ENCODE peak calls at places on chromosome 14, in nine cellular contexts. One of them, this sample, is unnamed.
A peak's percentile ranks its signal among the peaks of the same experiment; 100 is the strongest.

GRCh38 chr14:36514278-36515104 is 5.5 kb downstream of the NKX2-1 start:
- DNase-seq in Panc1: no peak
- DNase-seq in sigmoid colon: no peak
- DNase-seq in HCT116: no peak
- DNase-seq in GM12878: no peak
- DNase-seq in transverse colon: no peak
- DNase-seq in SK-N-SH: no peak
- DNase-seq in esophagus muscularis mucosa: no peak
- DNase-seq in GM23338: peak; percentile 46
- DNase-seq in this sample: no peak

GRCh38 chr14:23399136-23399535 is 8.9 kb downstream of the MYH6 start:
- DNase-seq in Panc1: no peak
- DNase-seq in sigmoid colon: no peak
- DNase-seq in HCT116: no peak
- DNase-seq in GM12878: no peak
- DNase-seq in transverse colon: no peak
- DNase-seq in SK-N-SH: no peak
- DNase-seq in esophagus muscularis mucosa: no peak
- DNase-seq in GM23338: no peak
- DNase-seq in this sample: no peak

GRCh38 chr14:24442240-24443052 is at the start of gene SDR39U1:
- DNase-seq in Panc1: peak; percentile 96
- DNase-seq in sigmoid colon: peak; percentile 99
- DNase-seq in HCT116: peak; percentile 97
- DNase-seq in GM12878: peak; percentile 99
- DNase-seq in transverse colon: peak; percentile 98
- DNase-seq in SK-N-SH: peak; percentile 92
- DNase-seq in esophagus muscularis mucosa: peak; percentile 99
- DNase-seq in GM23338: peak; percentile 99
- DNase-seq in this sample: peak; percentile 98

GRCh38 chr14:30691751-30692398 is 69.8 kb downstream of the SCFD1 start:
- DNase-seq in Panc1: no peak
- DNase-seq in sigmoid colon: no peak
- DNase-seq in HCT116: no peak
- DNase-seq in GM12878: no peak
- DNase-seq in transverse colon: no peak
- DNase-seq in SK-N-SH: no peak
- DNase-seq in esophagus muscularis mucosa: no peak
- DNase-seq in GM23338: peak; percentile 24
- DNase-seq in this sample: no peak

GRCh38 chr14:41718477-41719166 is 111.9 kb downstream of the LRFN5 start:
- DNase-seq in Panc1: no peak
- DNase-seq in sigmoid colon: no peak
- DNase-seq in HCT116: no peak
- DNase-seq in GM12878: no peak
- DNase-seq in transverse colon: no peak
- DNase-seq in SK-N-SH: no peak
- DNase-seq in esophagus muscularis mucosa: no peak
- DNase-seq in GM23338: no peak
- DNase-seq in this sample: no peak

GRCh38 chr14:105315211-105315721 is 718 bp downstream of the PACS2 start:
- DNase-seq in Panc1: no peak
- DNase-seq in sigmoid colon: no peak
- DNase-seq in HCT116: peak; percentile 27
- DNase-seq in GM12878: no peak
- DNase-seq in transverse colon: peak; percentile 66
- DNase-seq in SK-N-SH: peak; percentile 68
- DNase-seq in esophagus muscularis mucosa: no peak
- DNase-seq in GM23338: peak; percentile 67
- DNase-seq in this sample: peak; percentile 44

GRCh38 chr14:98321838-98322237 is 950.2 kb downstream of the BCL11B start:
- DNase-seq in Panc1: no peak
- DNase-seq in sigmoid colon: no peak
- DNase-seq in HCT116: no peak
- DNase-seq in GM12878: no peak
- DNase-seq in transverse colon: no peak
- DNase-seq in SK-N-SH: no peak
- DNase-seq in esophagus muscularis mucosa: no peak
- DNase-seq in GM23338: no peak
- DNase-seq in this sample: no peak

GRCh38 chr14:58408681-58409080 is 13.0 kb downstream of the TOMM20L start:
- DNase-seq in Panc1: no peak
- DNase-seq in sigmoid colon: no peak
- DNase-seq in HCT116: no peak
- DNase-seq in GM12878: no peak
- DNase-seq in transverse colon: no peak
- DNase-seq in SK-N-SH: no peak
- DNase-seq in esophagus muscularis mucosa: no peak
- DNase-seq in GM23338: no peak
- DNase-seq in this sample: no peak

DNA sequence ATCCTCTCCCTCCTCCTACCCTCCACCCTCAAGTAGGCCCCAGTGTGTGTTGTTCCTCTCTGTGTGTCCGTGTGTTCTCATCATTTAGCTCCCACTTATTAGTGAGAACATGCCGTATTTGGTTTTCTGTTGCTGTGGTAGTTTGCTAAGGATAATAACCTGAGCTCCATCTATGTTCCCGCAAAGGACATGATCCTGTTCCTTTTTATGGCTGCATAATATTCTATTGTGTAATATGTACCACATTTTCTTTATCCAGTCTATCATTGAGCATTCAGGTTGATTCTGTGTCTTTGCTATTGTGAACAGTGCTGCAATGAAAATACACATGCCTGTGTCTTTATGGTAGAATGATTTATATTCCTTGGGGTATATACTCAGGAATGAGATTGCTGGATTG is 30.5 kb downstream of the JDP2 start:
- DNase-seq in Panc1: no peak
- DNase-seq in sigmoid colon: no peak
- DNase-seq in HCT116: no peak
- DNase-seq in GM12878: no peak
- DNase-seq in transverse colon: no peak
- DNase-seq in SK-N-SH: no peak
- DNase-seq in esophagus muscularis mucosa: no peak
- DNase-seq in GM23338: no peak
- DNase-seq in this sample: no peak
- H3K4me1 ChIP-seq in Panc1: peaks cover 4% of the 10 kb centered on the region
- H3K4me1 ChIP-seq in sigmoid colon: peaks cover 63% of the 10 kb centered on the region
- H3K4me1 ChIP-seq in HCT116: no peaks in the 10 kb centered on the region
- H3K4me1 ChIP-seq in GM12878: peaks cover 23% of the 10 kb centered on the region
- H3K4me1 ChIP-seq in transverse colon: peaks cover 44% of the 10 kb centered on the region
- H3K4me1 ChIP-seq in SK-N-SH: peaks cover 35% of the 10 kb centered on the region
- H3K4me1 ChIP-seq in esophagus muscularis mucosa: peaks cover 88% of the 10 kb centered on the region
- H3K4me1 ChIP-seq in GM23338: peaks cover 31% of the 10 kb centered on the region
- H3K4me1 ChIP-seq in this sample: peaks cover 89% of the 10 kb centered on the region

GRCh38 chr14:54715811-54716210 is 148.9 kb downstream of the SAMD4A start:
- DNase-seq in Panc1: no peak
- DNase-seq in sigmoid colon: no peak
- DNase-seq in HCT116: no peak
- DNase-seq in GM12878: no peak
- DNase-seq in transverse colon: no peak
- DNase-seq in SK-N-SH: no peak
- DNase-seq in esophagus muscularis mucosa: no peak
- DNase-seq in GM23338: no peak
- DNase-seq in this sample: no peak
- H3K27ac ChIP-seq in Panc1: no peak overlapping the region
- H3K27ac ChIP-seq in sigmoid colon: peak overlapping the region; percentile 84
- H3K27ac ChIP-seq in HCT116: no peak overlapping the region
- H3K27ac ChIP-seq in GM12878: no peak overlapping the region
- H3K27ac ChIP-seq in transverse colon: no peak overlapping the region
- H3K27ac ChIP-seq in SK-N-SH: no peak overlapping the region
- H3K27ac ChIP-seq in esophagus muscularis mucosa: peak overlapping the region; percentile 36
- H3K27ac ChIP-seq in GM23338: no peak overlapping the region
- H3K27ac ChIP-seq in this sample: peak overlapping the region; percentile 0

GRCh38 chr14:49997991-49998390 is 105.1 kb downstream of the ARF6 start:
- DNase-seq in Panc1: no peak
- DNase-seq in sigmoid colon: no peak
- DNase-seq in HCT116: no peak
- DNase-seq in GM12878: no peak
- DNase-seq in transverse colon: no peak
- DNase-seq in SK-N-SH: no peak
- DNase-seq in esophagus muscularis mucosa: no peak
- DNase-seq in GM23338: no peak
- DNase-seq in this sample: no peak
- TF ChIP-seq POLR2AphosphoS5 in Panc1: no peak
- TF ChIP-seq POLR2AphosphoS5 in sigmoid colon: no peak
- TF ChIP-seq POLR2AphosphoS5 in HCT116: no peak
- TF ChIP-seq POLR2AphosphoS5 in GM12878: no peak
- TF ChIP-seq POLR2AphosphoS5 in transverse colon: no peak
- TF ChIP-seq POLR2AphosphoS5 in SK-N-SH: no peak
- TF ChIP-seq POLR2AphosphoS5 in esophagus muscularis mucosa: no peak
- TF ChIP-seq POLR2AphosphoS5 in GM23338: no peak
- TF ChIP-seq POLR2AphosphoS5 in this sample: no peak

DNA sequence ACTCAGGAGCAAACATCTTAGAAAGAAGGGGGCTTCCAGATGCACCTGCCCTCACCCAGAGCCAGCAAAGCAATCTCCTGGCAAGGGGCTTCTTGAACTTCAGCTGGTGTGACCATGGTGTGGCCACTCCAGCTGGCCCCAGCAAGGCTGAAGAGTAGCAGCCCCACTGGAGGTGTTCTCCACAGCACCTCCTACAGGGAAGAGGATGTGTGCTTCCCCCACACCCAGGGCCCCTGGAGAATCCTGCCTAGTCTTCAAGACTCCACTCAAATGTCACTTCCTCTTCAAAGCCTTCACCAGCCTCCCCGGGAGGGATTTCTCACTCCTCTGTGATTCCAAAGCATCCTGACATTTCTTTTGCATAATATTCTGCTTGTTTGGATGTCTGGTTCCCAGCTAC is 8.5 kb downstream of the RAB15 start:
- DNase-seq in Panc1: no peak
- DNase-seq in sigmoid colon: no peak
- DNase-seq in HCT116: no peak
- DNase-seq in GM12878: no peak
- DNase-seq in transverse colon: no peak
- DNase-seq in SK-N-SH: no peak
- DNase-seq in esophagus muscularis mucosa: no peak
- DNase-seq in GM23338: no peak
- DNase-seq in this sample: no peak
- H3K4me1 ChIP-seq in Panc1: no peaks in the 10 kb centered on the region
- H3K4me1 ChIP-seq in sigmoid colon: no peaks in the 10 kb centered on the region
- H3K4me1 ChIP-seq in HCT116: peaks cover 16% of the 10 kb centered on the region
- H3K4me1 ChIP-seq in GM12878: no peaks in the 10 kb centered on the region
- H3K4me1 ChIP-seq in transverse colon: no peaks in the 10 kb centered on the region
- H3K4me1 ChIP-seq in SK-N-SH: peaks cover 22% of the 10 kb centered on the region
- H3K4me1 ChIP-seq in esophagus muscularis mucosa: no peaks in the 10 kb centered on the region
- H3K4me1 ChIP-seq in GM23338: peaks cover 12% of the 10 kb centered on the region
- H3K4me1 ChIP-seq in this sample: peaks cover 27% of the 10 kb centered on the region

GRCh38 chr14:102588821-102589220 is 3.6 kb upstream of the RCOR1 start:
- DNase-seq in Panc1: no peak
- DNase-seq in sigmoid colon: no peak
- DNase-seq in HCT116: no peak
- DNase-seq in GM12878: no peak
- DNase-seq in transverse colon: no peak
- DNase-seq in SK-N-SH: no peak
- DNase-seq in esophagus muscularis mucosa: no peak
- DNase-seq in GM23338: no peak
- DNase-seq in this sample: no peak

GRCh38 chr14:102591372-102591943 is 991 bp upstream of the RCOR1 start:
- DNase-seq in Panc1: no peak
- DNase-seq in sigmoid colon: peak; percentile 82
- DNase-seq in HCT116: no peak
- DNase-seq in GM12878: no peak
- DNase-seq in transverse colon: peak; percentile 52
- DNase-seq in SK-N-SH: peak; percentile 67
- DNase-seq in esophagus muscularis mucosa: no peak
- DNase-seq in GM23338: peak; percentile 68
- DNase-seq in this sample: peak; percentile 28

GRCh38 chr14:102589761-102590290 is 2.6 kb upstream of the RCOR1 start:
- DNase-seq in Panc1: no peak
- DNase-seq in sigmoid colon: no peak
- DNase-seq in HCT116: no peak
- DNase-seq in GM12878: no peak
- DNase-seq in transverse colon: no peak
- DNase-seq in SK-N-SH: no peak
- DNase-seq in esophagus muscularis mucosa: no peak
- DNase-seq in GM23338: peak; percentile 42
- DNase-seq in this sample: no peak

GRCh38 chr14:102591944-102592772 is at the start of gene RCOR1:
- DNase-seq in Panc1: peak; percentile 30
- DNase-seq in sigmoid colon: peak; percentile 99
- DNase-seq in HCT116: peak; percentile 93
- DNase-seq in GM12878: peak; percentile 80
- DNase-seq in transverse colon: peak; percentile 99
- DNase-seq in SK-N-SH: peak; percentile 99
- DNase-seq in esophagus muscularis mucosa: peak; percentile 99
- DNase-seq in GM23338: peak; percentile 98
- DNase-seq in this sample: peak; percentile 98

DNA sequence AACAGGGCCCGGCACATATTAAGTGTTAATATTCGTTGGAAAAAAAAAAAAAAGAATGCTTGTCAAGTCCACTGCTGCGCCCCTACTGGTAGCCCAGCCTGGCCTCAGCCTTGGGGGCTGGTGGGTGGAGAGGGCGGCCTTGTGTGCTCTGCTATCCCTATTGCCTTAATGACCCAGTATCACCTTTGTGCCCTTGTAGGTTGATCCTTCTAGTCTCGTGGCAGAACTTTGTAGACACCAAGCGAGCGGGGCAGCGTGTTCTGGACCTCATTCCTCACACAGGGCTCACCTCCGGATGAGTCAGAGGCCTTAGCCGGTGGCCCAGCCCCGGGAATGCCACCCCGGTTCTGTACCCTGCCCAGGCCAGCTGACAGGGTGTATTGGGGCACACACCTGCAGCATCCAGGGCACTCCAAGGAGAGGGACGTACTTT is 1.8 kb upstream of the RCOR1 start:
- DNase-seq in Panc1: no peak
- DNase-seq in sigmoid colon: no peak
- DNase-seq in HCT116: peak; percentile 54
- DNase-seq in GM12878: no peak
- DNase-seq in transverse colon: peak; percentile 26
- DNase-seq in SK-N-SH: peak; percentile 53
- DNase-seq in esophagus muscularis mucosa: no peak
- DNase-seq in GM23338: peak; percentile 84
- DNase-seq in this sample: peak; percentile 45
- H3K27ac ChIP-seq in Panc1: peak overlapping the region; percentile 76
- H3K27ac ChIP-seq in sigmoid colon: peak overlapping the region; percentile 88
- H3K27ac ChIP-seq in HCT116: peak overlapping the region; percentile 96
- H3K27ac ChIP-seq in GM12878: no peak overlapping the region
- H3K27ac ChIP-seq in transverse colon: peak overlapping the region; percentile 97
- H3K27ac ChIP-seq in SK-N-SH: peak overlapping the region; percentile 99
- H3K27ac ChIP-seq in esophagus muscularis mucosa: peak overlapping the region; percentile 95
- H3K27ac ChIP-seq in GM23338: peak overlapping the region; percentile 100
- H3K27ac ChIP-seq in this sample: peak overlapping the region; percentile 0

GRCh38 chr14:63727736-63728728 is at the start of gene SGPP1:
- DNase-seq in Panc1: peak; percentile 64
- DNase-seq in sigmoid colon: peak; percentile 89
- DNase-seq in HCT116: peak; percentile 76
- DNase-seq in GM12878: no peak
- DNase-seq in transverse colon: peak; percentile 84
- DNase-seq in SK-N-SH: peak; percentile 97
- DNase-seq in esophagus muscularis mucosa: peak; percentile 94
- DNase-seq in GM23338: peak; percentile 74
- DNase-seq in this sample: peak; percentile 78
- TF ChIP-seq POLR2AphosphoS5 in Panc1: peak; percentile 51
- TF ChIP-seq POLR2AphosphoS5 in sigmoid colon: peak; percentile 87
- TF ChIP-seq POLR2AphosphoS5 in HCT116: peak; percentile 77
- TF ChIP-seq POLR2AphosphoS5 in GM12878: peak; percentile 78
- TF ChIP-seq POLR2AphosphoS5 in transverse colon: peak; percentile 81
- TF ChIP-seq POLR2AphosphoS5 in SK-N-SH: peak; percentile 65
- TF ChIP-seq POLR2AphosphoS5 in esophagus muscularis mucosa: peak; percentile 61
- TF ChIP-seq POLR2AphosphoS5 in GM23338: peak; percentile 43
- TF ChIP-seq POLR2AphosphoS5 in this sample: peak; percentile 34